ENCODE peak calls at places on chromosomes 13 and 19, in six cellular contexts. C is GM12891, T is H1, Q is K562, E is HepG2, L is GM12878. F is an unnamed sample.

GRCh38 chr13:75326173-75327131 is 155.5 kb downstream of the TBC1D4 start:
- DNase-seq in T (no peak), C (peak), E (no peak), Q (peak), L (no peak), F (peak)

GRCh38 chr19:55552620-55553019 is 7.3 kb upstream of the SBK3 start:
- DNase-seq in E (peak), Q (no peak), C (no peak), T (no peak), L (no peak), F (no peak)

GRCh38 chr19:43501661-43502418 is 2.7 kb downstream of the PHLDB3 start:
- DNase-seq in L (no peak), T (peak), Q (no peak), C (no peak), E (no peak), F (no peak)

GRCh38 chr13:107835339-107836018 is 379.9 kb downstream of the LIG4 start:
- DNase-seq in T (no peak), C (no peak), L (no peak), Q (no peak), E (no peak), F (no peak)

GRCh38 chr13:87677334-87678234 is 6.4 kb downstream of the SLITRK5 start:
- DNase-seq in L (no peak), T (peak), C (no peak), E (peak), Q (no peak), F (no peak)

GRCh38 chr19:36686365-36687213 is 823 bp upstream of the ZNF567 start:
- DNase-seq in E (no peak), C (no peak), L (no peak), T (peak), Q (peak), F (no peak)

GRCh38 chr13:32947886-32948285 is 68.3 kb upstream of the KL start:
- DNase-seq in Q (no peak), T (no peak), E (no peak), C (no peak), L (no peak), F (no peak)

GRCh38 chr19:19297759-19298158 is 22.6 kb downstream of the SUGP1 start:
- DNase-seq in T (no peak), C (peak), Q (no peak), L (no peak), E (no peak), F (no peak)

GRCh38 chr19:15631817-15632216 is 8.9 kb upstream of the CYP4F3 start:
- DNase-seq in C (peak), Q (peak), L (peak), T (no peak), E (peak), F (no peak)

GRCh38 chr19:33071887-33072286 is 7.2 kb upstream of the RHPN2 start:
- DNase-seq in L (no peak), C (no peak), T (no peak), E (no peak), Q (no peak), F (no peak)

GRCh38 chr19:8592231-8593009 is 15.2 kb upstream of the MYO1F start:
- DNase-seq in L (no peak), E (no peak), Q (peak), T (peak), C (no peak), F (no peak)

GRCh38 chr13:33800646-33801186 is 17.2 kb upstream of the RFC3 start:
- DNase-seq in E (no peak), C (no peak), L (no peak), T (no peak), Q (no peak), F (no peak)

GRCh38 chr19:10976200-10976892 is 15.5 kb downstream of the SMARCA4 start:
- DNase-seq in T (no peak), C (no peak), L (no peak), Q (no peak), E (peak), F (no peak)

GRCh38 chr19:10981496-10981895 is 20.7 kb downstream of the SMARCA4 start:
- DNase-seq in T (no peak), L (no peak), C (no peak), Q (no peak), E (no peak), F (no peak)

GRCh38 chr19:10984166-10984735 is 23.4 kb downstream of the SMARCA4 start:
- DNase-seq in Q (no peak), L (no peak), C (no peak), T (no peak), E (no peak), F (no peak)

GRCh38 chr19:10977773-10978155 is 16.9 kb downstream of the SMARCA4 start:
- DNase-seq in L (no peak), C (no peak), T (no peak), E (no peak), Q (no peak), F (no peak)

DNA sequence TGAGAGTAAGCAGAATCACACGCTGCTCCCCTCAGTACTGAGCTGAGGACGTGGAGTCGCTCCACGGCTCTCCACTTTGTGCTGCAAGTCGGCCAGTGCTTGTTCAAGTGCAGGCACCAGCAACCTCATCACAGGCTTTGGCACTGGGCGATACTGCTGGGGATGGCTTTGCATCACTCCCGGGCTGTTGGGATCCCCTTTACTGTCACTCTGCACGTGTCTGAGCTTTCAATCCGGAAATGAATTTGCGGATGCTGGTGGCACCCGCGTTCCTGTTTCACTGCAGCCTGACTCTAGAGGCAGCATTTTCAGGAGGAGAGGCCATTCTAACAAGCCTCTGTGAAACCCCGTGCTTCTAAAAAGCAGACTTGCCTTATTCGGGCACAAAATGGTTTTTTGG is 19.1 kb downstream of the SMARCA4 start:
- DNase-seq in E (no peak), C (no peak), T (no peak), Q (no peak), L (peak), F (no peak)
- TF ChIP-seq POLR2AphosphoS5 in E (no peak), C (no peak), T (no peak), Q (no peak), L (no peak), F (no peak)

DNA sequence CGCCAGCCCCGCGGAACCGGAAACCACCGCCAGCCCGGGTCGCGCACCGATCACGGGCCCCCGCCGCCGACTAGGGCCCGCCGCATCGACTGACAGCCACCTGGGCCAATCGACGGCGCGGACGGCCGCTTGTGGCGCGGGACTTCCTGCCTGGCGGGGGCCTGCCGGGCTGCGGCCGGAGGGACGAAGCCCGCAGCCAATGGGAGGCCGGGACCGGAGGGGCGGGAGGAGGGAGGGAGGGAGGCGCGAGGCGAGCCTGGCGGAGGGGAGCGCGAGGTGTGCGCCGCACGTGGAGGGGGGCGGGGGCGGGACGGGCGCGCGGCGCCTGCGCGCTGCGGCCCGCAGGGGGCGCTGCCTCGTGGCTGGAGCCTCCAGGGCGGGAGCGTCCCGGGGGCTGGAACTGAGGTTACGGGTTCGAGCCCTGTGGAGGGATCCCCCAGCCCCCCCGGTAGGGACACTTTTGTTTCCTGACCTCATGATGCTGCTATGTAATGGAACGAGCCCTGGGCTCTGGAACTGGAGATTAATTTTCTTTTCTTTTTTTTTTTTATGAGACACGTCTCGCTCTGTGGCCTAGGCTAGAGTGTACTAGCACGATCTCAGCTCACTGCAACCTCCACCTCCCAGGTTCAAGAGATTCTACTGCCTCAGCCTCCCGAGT is at the start of gene MLLT1:
- DNase-seq in Q (peak), C (peak), T (peak), L (peak), E (peak), F (peak)
- TF ChIP-seq POLR2A in Q (no peak), C (no peak), T (no peak), L (peak), E (no peak), F (no peak)

DNA sequence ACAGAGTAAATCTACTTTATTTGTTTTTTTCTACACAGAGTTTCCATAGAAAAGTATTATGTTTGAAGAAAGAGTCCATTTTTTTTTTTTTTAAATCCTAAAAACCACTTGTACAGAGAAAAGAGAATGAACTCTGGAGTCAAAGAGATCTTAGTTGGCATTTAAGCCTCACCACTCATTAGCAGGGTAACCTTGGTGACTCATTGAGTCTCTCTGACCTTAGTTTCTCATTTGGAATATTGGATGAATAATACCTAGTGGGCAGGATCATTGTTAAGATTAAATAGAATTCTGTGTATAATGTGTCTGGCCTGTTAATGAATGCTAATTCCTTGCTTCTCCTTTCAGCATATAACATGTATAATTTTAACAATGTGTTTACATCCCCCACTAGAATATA is 48.7 kb upstream of the MYCBP2 start:
- DNase-seq in L (no peak), C (no peak), Q (no peak), E (no peak), T (no peak), F (no peak)
- TF ChIP-seq TAF1 in L (no peak), C (no peak), Q (no peak), E (no peak), T (no peak), F (no peak)

DNA sequence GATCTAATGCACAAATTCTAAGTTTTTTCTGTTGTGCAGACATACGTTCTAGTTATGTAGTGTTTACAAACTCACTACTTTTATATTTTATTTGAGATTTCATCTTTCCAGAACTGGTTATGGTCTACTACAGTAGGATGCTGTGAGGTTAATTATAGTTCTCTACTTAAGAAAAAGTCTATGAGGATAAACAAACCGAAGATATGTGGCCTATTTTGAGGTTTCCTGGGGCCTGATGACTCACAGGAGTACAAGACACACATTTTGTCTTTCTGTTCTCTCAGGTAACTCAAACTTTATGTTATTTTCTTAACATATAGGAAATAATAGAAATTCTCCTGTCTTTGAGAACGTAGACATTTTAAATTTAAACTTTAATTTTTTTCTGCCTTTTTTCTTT is 45.1 kb downstream of the PCDH20 start:
- DNase-seq in E (no peak), T (no peak), L (no peak), C (no peak), Q (no peak), F (no peak)
- TF ChIP-seq POLR2AphosphoS5 in E (no peak), T (no peak), L (no peak), C (no peak), Q (no peak), F (no peak)

DNA sequence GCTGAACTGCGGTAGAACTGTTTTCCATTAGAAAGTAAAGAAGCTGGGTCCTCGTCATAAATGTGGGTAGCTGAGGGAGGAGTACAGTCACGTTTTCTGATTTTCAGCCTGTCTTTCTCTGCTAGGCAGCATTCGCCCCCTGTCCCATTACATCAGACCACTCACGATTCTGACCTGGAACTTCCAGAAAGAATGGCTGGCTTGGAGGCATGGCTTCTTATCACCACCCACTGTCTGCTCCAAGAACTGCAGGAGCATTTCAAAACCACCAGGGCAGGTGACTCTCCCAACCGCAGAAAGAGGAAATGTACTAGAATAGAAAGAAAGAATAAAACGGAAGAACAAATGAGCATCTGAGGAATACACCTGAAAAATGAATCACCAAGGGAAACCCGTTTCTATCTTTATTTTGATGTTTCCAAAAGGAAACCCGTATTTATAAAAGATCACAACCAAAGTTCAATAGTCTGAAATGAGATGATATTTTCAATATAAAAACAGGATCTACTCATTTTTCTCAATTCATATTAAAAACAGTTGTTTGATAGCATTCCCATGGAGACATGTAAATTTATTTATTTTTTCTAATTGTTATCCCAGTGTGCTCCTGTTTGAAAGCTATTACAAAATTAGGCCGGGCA is 22.1 kb upstream of the POMP start:
- DNase-seq in Q (peak), E (peak), T (peak), C (no peak), L (peak), F (no peak)
- TF ChIP-seq POLR2A in Q (no peak), E (no peak), T (no peak), C (no peak), L (no peak), F (no peak)

GRCh38 chr13:97141564-97142005 is 80.5 kb upstream of the MBNL2 start:
- DNase-seq in T (no peak), E (peak), C (no peak), Q (peak), L (peak), F (no peak)
- TF ChIP-seq TAF1 in T (no peak), E (no peak), C (no peak), Q (peak), L (no peak), F (no peak)